ENCODE peak calls at places on chromosome 13, in five cellular contexts. One of them, this sample, is unnamed.

GRCh38 chr13:26370495-26370990 is 116.6 kb downstream of the CDK8 start:
- DNase-seq in kidney glomerular epithelial cell: no peak
- DNase-seq in GM13976: no peak
- DNase-seq in uterus: no peak
- DNase-seq in activated naive CD4-positive, alpha-beta T cell treated with Interleukin-2 at 50 U/mL for 16 hours: no peak
- DNase-seq in this sample: no peak

GRCh38 chr13:44414771-44415170 is 41.1 kb downstream of the SERP2 start:
- DNase-seq in kidney glomerular epithelial cell: no peak
- DNase-seq in GM13976: no peak
- DNase-seq in uterus: no peak
- DNase-seq in activated naive CD4-positive, alpha-beta T cell treated with Interleukin-2 at 50 U/mL for 16 hours: no peak
- DNase-seq in this sample: no peak

GRCh38 chr13:41988244-41988643 is 27.3 kb upstream of the VWA8 start:
- DNase-seq in kidney glomerular epithelial cell: no peak
- DNase-seq in GM13976: no peak
- DNase-seq in uterus: no peak
- DNase-seq in activated naive CD4-positive, alpha-beta T cell treated with Interleukin-2 at 50 U/mL for 16 hours: no peak
- DNase-seq in this sample: no peak

GRCh38 chr13:80924596-80924995 is 583.7 kb upstream of the SPRY2 start:
- DNase-seq in kidney glomerular epithelial cell: no peak
- DNase-seq in GM13976: no peak
- DNase-seq in uterus: no peak
- DNase-seq in activated naive CD4-positive, alpha-beta T cell treated with Interleukin-2 at 50 U/mL for 16 hours: no peak
- DNase-seq in this sample: no peak

GRCh38 chr13:97018029-97018819 is 23.9 kb upstream of the OXGR1 start:
- DNase-seq in kidney glomerular epithelial cell: peak
- DNase-seq in GM13976: peak
- DNase-seq in uterus: no peak
- DNase-seq in activated naive CD4-positive, alpha-beta T cell treated with Interleukin-2 at 50 U/mL for 16 hours: peak
- DNase-seq in this sample: no peak

GRCh38 chr13:113851826-113852535 is 11.9 kb downstream of the GAS6 start:
- DNase-seq in kidney glomerular epithelial cell: no peak
- DNase-seq in GM13976: no peak
- DNase-seq in uterus: peak
- DNase-seq in activated naive CD4-positive, alpha-beta T cell treated with Interleukin-2 at 50 U/mL for 16 hours: no peak
- DNase-seq in this sample: peak

GRCh38 chr13:99979453-99980200 is 2.0 kb upstream of the ZIC2 start:
- DNase-seq in kidney glomerular epithelial cell: no peak
- DNase-seq in GM13976: no peak
- DNase-seq in uterus: no peak
- DNase-seq in activated naive CD4-positive, alpha-beta T cell treated with Interleukin-2 at 50 U/mL for 16 hours: no peak
- DNase-seq in this sample: peak

GRCh38 chr13:99976502-99977115 is 5.0 kb upstream of the ZIC2 start:
- DNase-seq in kidney glomerular epithelial cell: no peak
- DNase-seq in GM13976: no peak
- DNase-seq in uterus: no peak
- DNase-seq in activated naive CD4-positive, alpha-beta T cell treated with Interleukin-2 at 50 U/mL for 16 hours: no peak
- DNase-seq in this sample: no peak

GRCh38 chr13:111318396-111318795 is 2.0 kb upstream of the TEX29 start:
- DNase-seq in kidney glomerular epithelial cell: no peak
- DNase-seq in GM13976: peak
- DNase-seq in uterus: no peak
- DNase-seq in activated naive CD4-positive, alpha-beta T cell treated with Interleukin-2 at 50 U/mL for 16 hours: no peak
- DNase-seq in this sample: no peak

GRCh38 chr13:112346899-112347229 is 29.3 kb upstream of the SPACA7 start:
- DNase-seq in kidney glomerular epithelial cell: no peak
- DNase-seq in GM13976: no peak
- DNase-seq in uterus: no peak
- DNase-seq in activated naive CD4-positive, alpha-beta T cell treated with Interleukin-2 at 50 U/mL for 16 hours: no peak
- DNase-seq in this sample: no peak

GRCh38 chr13:66926851-66927524 is 303.1 kb downstream of the PCDH9 start:
- DNase-seq in kidney glomerular epithelial cell: peak
- DNase-seq in GM13976: no peak
- DNase-seq in uterus: no peak
- DNase-seq in activated naive CD4-positive, alpha-beta T cell treated with Interleukin-2 at 50 U/mL for 16 hours: no peak
- DNase-seq in this sample: no peak

This sample was measured in right atrium auricular region.